ENCODE peak calls at places on chromosomes 12 and 14, in five cellular contexts. Z is NCI-H1092 treated with DMSO at 0.1 percent for 48 hours, M is astrocyte of the spinal cord, N is NCI-H774, H is HL-60. A is an unnamed sample.

GRCh38 chr12:115953450-115953849 is 324.0 kb downstream of the MED13L start:
- DNase-seq in Z (no peak), M (no peak), N (no peak), H (no peak), A (no peak)

GRCh38 chr12:92561543-92561899 is 141.3 kb upstream of the PLEKHG7 start:
- DNase-seq in Z (peak; percentile 92), M (peak; percentile 96), N (peak; percentile 46), H (no peak), A (no peak)

GRCh38 chr12:27703720-27704452 is 6.7 kb upstream of the MRPS35 start:
- DNase-seq in Z (peak; percentile 29), M (peak; percentile 89), N (peak; percentile 55), H (peak; percentile 83), A (peak; percentile 79)

GRCh38 chr12:2692156-2692555 is 102.6 kb upstream of the FKBP4 start:
- DNase-seq in Z (no peak), M (no peak), N (no peak), H (no peak), A (no peak)

GRCh38 chr12:68189766-68190700 is 30.5 kb upstream of the IFNG start:
- DNase-seq in Z (no peak), M (peak; percentile 88), N (no peak), H (no peak), A (no peak)

GRCh38 chr12:3455312-3455711 is 35.7 kb upstream of the PRMT8 start:
- DNase-seq in Z (no peak), M (no peak), N (no peak), H (no peak), A (no peak)

GRCh38 chr12:49515266-49515665 is 23.6 kb upstream of the KCNH3 start:
- DNase-seq in Z (no peak), M (peak; percentile 84), N (no peak), H (no peak), A (no peak)

GRCh38 chr12:96375841-96376249 is 24.4 kb downstream of the CDK17 start:
- DNase-seq in Z (no peak), M (no peak), N (no peak), H (no peak), A (no peak)

GRCh38 chr12:89333564-89334252 is 18.6 kb downstream of the DUSP6 start:
- DNase-seq in Z (no peak), M (no peak), N (no peak), H (peak; percentile 91), A (no peak)

GRCh38 chr12:16348435-16349131 is 1.1 kb downstream of the MGST1 start:
- DNase-seq in Z (no peak), M (no peak), N (no peak), H (no peak), A (no peak)

GRCh38 chr12:95653761-95654546 is 102.7 kb upstream of the USP44 start:
- DNase-seq in Z (no peak), M (peak; percentile 54), N (no peak), H (no peak), A (no peak)

GRCh38 chr12:31874961-31875608 is 84.1 kb upstream of the RESF1 start:
- DNase-seq in Z (no peak), M (peak; percentile 56), N (no peak), H (peak; percentile 13), A (no peak)

GRCh38 chr14:64265222-64265621 is 28.9 kb downstream of the ESR2 start:
- DNase-seq in Z (peak; percentile 12), M (no peak), N (no peak), H (no peak), A (no peak)

GRCh38 chr12:4664111-4664510 is 15.2 kb downstream of the NDUFA9 start:
- DNase-seq in Z (no peak), M (peak; percentile 79), N (no peak), H (no peak), A (no peak)

GRCh38 chr12:8045952-8046944 is 13.7 kb downstream of the FOXJ2 start:
- DNase-seq in Z (peak; percentile 26), M (peak; percentile 81), N (peak; percentile 52), H (peak; percentile 74), A (peak; percentile 45)

GRCh38 chr14:104885031-104885972 is 20.2 kb downstream of the CEP170B start:
- DNase-seq in Z (no peak), M (no peak), N (no peak), H (no peak), A (no peak)

GRCh38 chr12:112167728-112168525 is 42.6 kb downstream of the TRAFD1 start:
- DNase-seq in Z (no peak), M (no peak), N (no peak), H (no peak), A (peak; percentile 45)

GRCh38 chr14:36129181-36129580 is 47.3 kb downstream of the PTCSC3 start:
- DNase-seq in Z (no peak), M (peak; percentile 5), N (no peak), H (no peak), A (no peak)

GRCh38 chr14:100399052-100399849 is 76.1 kb downstream of the SLC25A47 start:
- DNase-seq in Z (peak; percentile 31), M (peak; percentile 31), N (no peak), H (no peak), A (peak; percentile 68)

GRCh38 chr14:100891501-100892445 is 11.7 kb downstream of the RTL1 start:
- DNase-seq in Z (no peak), M (no peak), N (no peak), H (no peak), A (no peak)

GRCh38 chr14:86153480-86153879 is 623.5 kb downstream of the FLRT2 start:
- DNase-seq in Z (no peak), M (no peak), N (no peak), H (no peak), A (no peak)

GRCh38 chr12:68290126-68290525 is 36.7 kb upstream of the IL22 start:
- DNase-seq in Z (no peak), M (peak; percentile 52), N (no peak), H (no peak), A (no peak)

GRCh38 chr14:99348816-99349609 is 77.0 kb upstream of the BCL11B start:
- DNase-seq in Z (no peak), M (no peak), N (no peak), H (no peak), A (no peak)

GRCh38 chr12:79119796-79120195 is 255.2 kb downstream of the SYT1 start:
- DNase-seq in Z (no peak), M (no peak), N (no peak), H (no peak), A (no peak)

GRCh38 chr14:90513151-90514014 is 116.6 kb downstream of the CALM1 start:
- DNase-seq in Z (peak; percentile 99), M (peak; percentile 56), N (peak; percentile 96), H (no peak), A (peak; percentile 99)

GRCh38 chr12:4958697-4959375 is 49.1 kb downstream of the KCNA1 start:
- DNase-seq in Z (no peak), M (no peak), N (no peak), H (no peak), A (no peak)

GRCh38 chr12:91877022-91877421 is 268.6 kb downstream of the BTG1 start:
- DNase-seq in Z (no peak), M (peak; percentile 35), N (peak; percentile 32), H (peak; percentile 87), A (peak; percentile 25)

GRCh38 chr14:105431256-105431655 is 11.6 kb downstream of the MTA1 start:
- DNase-seq in Z (no peak), M (no peak), N (no peak), H (no peak), A (no peak)

GRCh38 chr14:96423012-96423411 is 31.1 kb downstream of the AK7 start:
- DNase-seq in Z (no peak), M (no peak), N (no peak), H (no peak), A (no peak)

GRCh38 chr12:25904442-25904841 is 54.0 kb upstream of the RASSF8 start:
- DNase-seq in Z (no peak), M (no peak), N (no peak), H (no peak), A (no peak)

GRCh38 chr14:69657961-69658360 is 46.6 kb downstream of the SUSD6 start:
- DNase-seq in Z (peak; percentile 17), M (peak; percentile 60), N (no peak), H (no peak), A (peak; percentile 80)

GRCh38 chr12:71556881-71557280 is 106.8 kb downstream of the ZFC3H1 start:
- DNase-seq in Z (no peak), M (peak; percentile 88), N (no peak), H (no peak), A (no peak)

GRCh38 chr14:99203080-99203479 is 68.9 kb downstream of the BCL11B start:
- DNase-seq in Z (no peak), M (no peak), N (no peak), H (no peak), A (no peak)

GRCh38 chr14:64636208-64636979 is 67.8 kb upstream of the PLEKHG3 start:
- DNase-seq in Z (peak; percentile 83), M (peak; percentile 52), N (peak; percentile 68), H (peak; percentile 36), A (peak; percentile 88)

GRCh38 chr14:88421286-88421685 is 35.8 kb downstream of the SPATA7 start:
- DNase-seq in Z (no peak), M (peak; percentile 31), N (no peak), H (no peak), A (no peak)

GRCh38 chr14:67514203-67514607 is 18.9 kb upstream of the PLEKHH1 start:
- DNase-seq in Z (peak; percentile 77), M (no peak), N (no peak), H (no peak), A (no peak)

GRCh38 chr14:71143391-71144290 is 236.4 kb downstream of the PCNX1 start:
- DNase-seq in Z (no peak), M (peak; percentile 80), N (no peak), H (peak; percentile 56), A (no peak)

GRCh38 chr14:99516156-99517045 is 35.2 kb downstream of the CCNK start:
- DNase-seq in Z (no peak), M (no peak), N (no peak), H (no peak), A (no peak)

GRCh38 chr12:42893802-42894201 is 304.3 kb upstream of the PRICKLE1 start:
- DNase-seq in Z (no peak), M (peak; percentile 11), N (no peak), H (no peak), A (no peak)